ENCODE peak calls at places on chromosome X, in seven cellular contexts. E is AG10803, K is fibroblast of mammary gland, I is epithelial cell of esophagus, Z is fibroblast of lung, M is testis, F is A549. J is an unnamed sample.
A peak's percentile ranks its signal among the peaks of the same experiment; 100 is the strongest.

GRCh38 chrX:2874222-2875135 is 45.7 kb downstream of the GYG2 start:
- DNase-seq in E (no peak), K (no peak), I (no peak), Z (no peak), M (no peak), F (no peak), J (no peak)

GRCh38 chrX:25810202-25810601 is 327.9 kb upstream of the MAGEB18 start:
- DNase-seq in E (no peak), K (peak; percentile 2), I (peak; percentile 51), Z (peak; percentile 38), M (no peak), F (no peak), J (peak; percentile 0)

GRCh38 chrX:137748827-137749226 is 182.9 kb downstream of the ZIC3 start:
- DNase-seq in E (no peak), K (no peak), I (no peak), Z (no peak), M (no peak), F (no peak), J (no peak)

GRCh38 chrX:149881081-149881711 is at the start of gene MAGEA8:
- DNase-seq in E (no peak), K (no peak), I (no peak), Z (no peak), M (peak; percentile 14), F (no peak), J (no peak)

GRCh38 chrX:2650865-2651264 is 40.2 kb upstream of the CD99 start:
- DNase-seq in E (no peak), K (no peak), I (no peak), Z (peak; percentile 86), M (no peak), F (no peak), J (no peak)

GRCh38 chrX:118216488-118216887 is 99.9 kb upstream of the KLHL13 start:
- DNase-seq in E (no peak), K (no peak), I (no peak), Z (no peak), M (no peak), F (no peak), J (no peak)

GRCh38 chrX:118058924-118059323 is 57.7 kb downstream of the KLHL13 start:
- DNase-seq in E (no peak), K (no peak), I (peak; percentile 45), Z (no peak), M (no peak), F (no peak), J (no peak)

GRCh38 chrX:115642895-115643530 is 82.0 kb downstream of the PLS3 start:
- DNase-seq in E (peak; percentile 73), K (peak; percentile 84), I (peak; percentile 39), Z (peak; percentile 44), M (peak; percentile 54), F (peak; percentile 9), J (peak; percentile 81)

GRCh38 chrX:94676285-94676684 is 1002.3 kb downstream of the FAM133A start:
- DNase-seq in E (no peak), K (no peak), I (no peak), Z (no peak), M (no peak), F (no peak), J (no peak)

DNA sequence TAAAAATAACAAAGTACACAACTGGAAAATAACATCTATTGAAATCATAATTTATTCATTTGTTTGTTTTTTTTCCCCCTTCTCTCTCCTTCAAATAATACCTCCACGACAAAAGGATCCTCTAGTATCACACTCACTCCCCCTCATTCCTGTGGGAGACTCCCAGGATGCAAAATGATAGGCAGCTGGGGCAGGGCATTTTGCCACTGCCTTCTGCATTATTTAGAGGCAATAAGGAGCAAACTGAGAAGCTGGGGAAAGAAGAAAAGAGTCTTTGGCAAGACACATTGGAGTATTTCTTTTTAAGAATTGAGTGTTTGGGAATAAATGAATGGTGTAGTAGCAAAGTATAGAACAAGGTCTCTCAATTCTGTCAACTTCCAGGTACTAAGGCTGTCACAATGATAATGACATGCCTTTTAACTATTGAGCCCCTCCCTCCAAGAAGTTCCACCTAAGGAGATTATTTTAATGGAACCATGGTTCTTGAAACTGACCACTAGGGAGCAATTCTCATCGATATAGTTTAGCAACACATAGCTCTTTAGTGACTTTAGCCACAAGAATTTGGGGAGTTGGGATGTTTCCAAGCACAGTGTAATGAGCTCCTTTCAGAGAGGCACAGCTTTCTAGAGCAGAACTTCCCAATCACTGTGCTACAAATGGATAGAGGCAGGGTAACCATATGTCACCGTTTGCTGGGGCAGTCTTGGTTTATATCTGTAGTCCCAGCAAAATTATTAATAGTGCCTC is 303.3 kb downstream of the FRMPD4 start:
- DNase-seq in E (peak; percentile 87), K (peak; percentile 90), I (peak; percentile 48), Z (peak; percentile 84), M (peak; percentile 14), F (no peak), J (peak; percentile 81)
- TF ChIP-seq CTCF in E (peak; percentile 41), K (peak; percentile 32), I (no peak), Z (peak; percentile 33), M (no peak), F (no peak), J (peak; percentile 25)

DNA sequence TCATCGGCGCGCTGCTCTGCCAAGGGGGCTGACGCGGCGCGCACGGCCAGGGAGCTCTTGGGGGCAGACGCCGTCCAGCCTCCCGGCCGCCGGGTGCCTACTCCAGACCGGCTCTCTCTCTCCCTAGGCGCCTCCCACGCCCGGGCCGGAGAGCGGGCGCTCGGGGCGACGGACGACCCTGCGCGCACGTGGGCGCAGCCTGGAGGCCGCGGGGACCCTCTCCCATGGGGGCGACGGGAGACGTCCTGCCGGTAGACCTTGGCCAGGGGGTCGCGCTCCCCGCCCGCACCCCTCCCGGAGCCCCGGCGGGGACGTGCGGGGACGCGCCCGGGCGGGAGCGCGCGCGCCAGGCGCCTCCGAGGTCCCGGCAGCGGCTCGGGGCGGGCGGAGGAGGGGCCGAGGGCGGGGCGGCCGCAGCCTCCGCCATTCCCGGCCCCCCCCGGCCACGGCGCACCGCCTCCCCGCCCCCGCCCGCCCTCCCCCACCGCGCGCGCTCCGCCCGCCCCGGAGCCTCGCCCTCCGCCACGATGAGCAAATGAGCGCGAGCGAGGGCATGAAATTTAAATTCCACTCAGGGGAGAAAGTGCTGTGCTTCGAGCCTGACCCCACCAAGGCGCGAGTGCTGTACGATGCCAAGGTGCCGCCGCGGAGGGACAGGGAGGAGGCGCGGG is at the start of gene MSL3:
- DNase-seq in E (peak; percentile 69), K (peak; percentile 63), I (peak; percentile 63), Z (peak; percentile 73), M (peak; percentile 39), F (peak; percentile 31), J (peak; percentile 62)
- H3K4me3 ChIP-seq in E (peak within 1 kb of the TSS; percentile 82), K (peak within 1 kb of the TSS; percentile 77), I (peak within 1 kb of the TSS; percentile 71), Z (peak within 1 kb of the TSS; percentile 79), M (peak within 1 kb of the TSS; percentile 71), F (peak within 1 kb of the TSS; percentile 84), J (peak within 1 kb of the TSS; percentile 74)

DNA sequence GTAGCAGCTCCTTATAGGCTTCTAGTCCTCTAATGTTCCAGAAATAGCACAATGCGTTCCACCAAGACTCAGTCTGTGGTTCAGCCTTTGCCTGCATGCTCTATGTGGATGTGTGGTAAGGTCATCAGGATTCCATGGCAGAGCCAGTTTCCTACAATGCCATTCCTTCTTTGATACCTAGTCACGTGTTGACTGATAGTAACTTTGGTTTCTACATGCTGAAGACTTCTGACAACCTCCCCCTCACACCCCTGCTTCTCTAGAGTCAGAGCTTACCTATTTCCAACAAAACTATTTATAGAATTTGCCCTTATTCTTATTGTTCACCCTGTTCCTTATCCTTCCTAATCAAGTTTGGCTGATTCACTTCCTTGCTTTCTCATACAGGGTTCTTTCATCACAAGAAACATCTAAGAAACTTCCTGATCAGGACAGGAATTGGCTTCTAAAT is 81.1 kb downstream of the CT47B1 start:
- DNase-seq in E (no peak), K (peak; percentile 42), I (peak; percentile 32), Z (peak; percentile 63), M (no peak), F (no peak), J (no peak)
- TF ChIP-seq CTCF in E (no peak), K (no peak), I (no peak), Z (no peak), M (no peak), F (no peak), J (no peak)

GRCh38 chrX:37786666-37787337 is 6.9 kb downstream of the CYBB start:
- DNase-seq in E (no peak), K (no peak), I (no peak), Z (no peak), M (no peak), F (no peak), J (no peak)
- H3K4me3 ChIP-seq in E (no peak overlapping the region), K (no peak overlapping the region), I (no peak overlapping the region), Z (no peak overlapping the region), M (no peak overlapping the region), F (no peak overlapping the region), J (no peak overlapping the region)

GRCh38 chrX:71253253-71254091 is 468 bp downstream of the ZMYM3 start:
- DNase-seq in E (peak; percentile 32), K (peak; percentile 24), I (peak; percentile 13), Z (peak; percentile 36), M (peak; percentile 44), F (peak; percentile 47), J (peak; percentile 18)
- TF ChIP-seq CTCF in E (peak; percentile 57), K (peak; percentile 43), I (peak; percentile 47), Z (peak; percentile 51), M (no peak), F (peak; percentile 43), J (peak; percentile 45)

GRCh38 chrX:45768666-45769065 is 568.0 kb upstream of the DIPK2B start:
- DNase-seq in E (no peak), K (no peak), I (no peak), Z (no peak), M (no peak), F (no peak), J (no peak)

GRCh38 chrX:45774961-45775360 is 574.3 kb upstream of the DIPK2B start:
- DNase-seq in E (peak; percentile 85), K (peak; percentile 95), I (peak; percentile 84), Z (peak; percentile 88), M (no peak), F (no peak), J (peak; percentile 80)

GRCh38 chrX:45771560-45772340 is 571.1 kb upstream of the DIPK2B start:
- DNase-seq in E (peak; percentile 68), K (peak; percentile 78), I (peak; percentile 60), Z (peak; percentile 74), M (no peak), F (no peak), J (peak; percentile 86)

GRCh38 chrX:45769919-45770582 is 569.4 kb upstream of the DIPK2B start:
- DNase-seq in E (peak; percentile 92), K (peak; percentile 85), I (peak; percentile 71), Z (peak; percentile 95), M (peak; percentile 24), F (peak; percentile 74), J (peak; percentile 93)

DNA sequence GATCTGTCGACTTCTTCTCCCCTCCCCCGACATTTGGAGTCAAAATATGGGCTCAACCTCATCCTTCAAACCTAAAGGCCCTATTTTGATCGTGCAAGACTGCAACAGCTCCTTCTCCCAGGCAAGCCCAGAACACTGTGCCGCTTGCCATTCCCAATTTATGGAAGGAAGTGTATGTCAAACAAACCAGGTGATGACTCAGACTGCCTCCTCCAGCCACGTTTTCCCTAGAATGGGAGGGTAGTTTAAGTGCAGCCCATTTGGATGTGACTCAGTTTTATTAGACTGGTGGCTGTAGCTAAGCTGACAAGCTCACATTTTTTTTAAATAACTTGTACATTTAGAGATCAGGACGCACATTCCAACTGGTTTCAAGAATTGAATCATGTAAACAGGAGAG is 570.4 kb upstream of the DIPK2B start:
- DNase-seq in E (peak; percentile 93), K (peak; percentile 97), I (peak; percentile 90), Z (peak; percentile 95), M (no peak), F (peak; percentile 59), J (peak; percentile 94)
- H3K4me3 ChIP-seq in E (peak overlapping the region; percentile 72), K (peak overlapping the region; percentile 83), I (peak overlapping the region; percentile 68), Z (peak overlapping the region; percentile 78), M (no peak overlapping the region), F (peak overlapping the region; percentile 42), J (peak overlapping the region; percentile 79)

J was measured in fibroblast of villous mesenchyme.